ENCODE peak calls at places on chromosomes 12 and 14, in eight cellular contexts. O is CMK; P is right atrium auricular region; V is transverse colon; T is cardiac fibroblast; L is mammary epithelial cell; R is stimulated activated CD4-positive, alpha-beta T cell treated with anti-CD3 and anti-CD28 coated beads, Interleukin-2, amount 100 ng/mL, for 48 hours; Q is Daoy. X is an unnamed sample.
A peak's percentile ranks its signal among the peaks of the same experiment; 100 is the strongest.

GRCh38 chr12:116707751-116708150 is 30.1 kb downstream of the SPRING1 start:
- DNase-seq in O (no peak), P (no peak), V (no peak), T (no peak), L (no peak), R (no peak), Q (no peak), X (no peak)

GRCh38 chr12:53096089-53096741 is 1.3 kb upstream of the IGFBP6 start:
- DNase-seq in O (no peak), P (peak; percentile 92), V (peak; percentile 47), T (peak; percentile 93), L (peak; percentile 48), R (no peak), Q (peak; percentile 48), X (no peak)

GRCh38 chr12:48366131-48366530 is 15.4 kb upstream of the ZNF641 start:
- DNase-seq in O (no peak), P (no peak), V (no peak), T (no peak), L (no peak), R (no peak), Q (no peak), X (no peak)

GRCh38 chr12:51397670-51398069 is 6.5 kb upstream of the GALNT6 start:
- DNase-seq in O (no peak), P (no peak), V (no peak), T (no peak), L (no peak), R (no peak), Q (no peak), X (no peak)

GRCh38 chr14:35435177-35435576 is 30.6 kb upstream of the NFKBIA start:
- DNase-seq in O (no peak), P (no peak), V (no peak), T (peak; percentile 49), L (peak; percentile 22), R (no peak), Q (peak; percentile 32), X (no peak)

GRCh38 chr14:77344597-77344996 is 23.8 kb downstream of the GSTZ1 start:
- DNase-seq in O (no peak), P (no peak), V (no peak), T (no peak), L (no peak), R (no peak), Q (no peak), X (no peak)

GRCh38 chr12:79883216-79883615 is 51.7 kb downstream of the PPP1R12A start:
- DNase-seq in O (no peak), P (no peak), V (no peak), T (peak; percentile 64), L (peak; percentile 69), R (no peak), Q (peak; percentile 19), X (no peak)

GRCh38 chr14:100662850-100663527 is 63.7 kb upstream of the DLK1 start:
- DNase-seq in O (peak; percentile 84), P (peak; percentile 75), V (peak; percentile 75), T (peak; percentile 69), L (peak; percentile 20), R (peak; percentile 65), Q (peak; percentile 78), X (peak; percentile 23)

GRCh38 chr14:50452285-50452684 is 55.6 kb upstream of the CDKL1 start:
- DNase-seq in O (no peak), P (no peak), V (no peak), T (no peak), L (no peak), R (no peak), Q (no peak), X (no peak)

GRCh38 chr12:8045952-8046944 is 13.7 kb downstream of the FOXJ2 start:
- DNase-seq in O (no peak), P (peak; percentile 82), V (peak; percentile 79), T (peak; percentile 85), L (peak; percentile 43), R (peak; percentile 75), Q (peak; percentile 73), X (peak; percentile 82)

GRCh38 chr12:13744566-13744965 is 236.8 kb downstream of the GRIN2B start:
- DNase-seq in O (no peak), P (no peak), V (no peak), T (no peak), L (no peak), R (no peak), Q (no peak), X (no peak)

GRCh38 chr12:124678421-124678893 is 111.0 kb upstream of the NCOR2 start:
- DNase-seq in O (no peak), P (no peak), V (no peak), T (no peak), L (no peak), R (no peak), Q (peak; percentile 54), X (no peak)

GRCh38 chr14:91078095-91078737 is 17.8 kb upstream of the RPS6KA5 start:
- DNase-seq in O (no peak), P (no peak), V (no peak), T (no peak), L (no peak), R (peak; percentile 47), Q (no peak), X (peak; percentile 82)

GRCh38 chr14:66476964-66477363 is 9.2 kb upstream of the CCDC196 start:
- DNase-seq in O (no peak), P (no peak), V (no peak), T (peak; percentile 65), L (peak; percentile 35), R (no peak), Q (peak; percentile 37), X (no peak)

GRCh38 chr12:91931110-91931509 is 214.5 kb downstream of the BTG1 start:
- DNase-seq in O (no peak), P (no peak), V (peak; percentile 61), T (peak; percentile 28), L (peak; percentile 93), R (no peak), Q (no peak), X (no peak)

GRCh38 chr12:116317986-116318737 is 40.7 kb upstream of the MED13L start:
- DNase-seq in O (no peak), P (no peak), V (no peak), T (no peak), L (peak; percentile 67), R (no peak), Q (no peak), X (no peak)

X was measured in naive thymus-derived CD8-positive, alpha-beta T cell.